ENCODE peak calls at places on chromosomes 13 and 19, in eight cellular contexts. H, Y, V, S, O, U, K and D are unnamed samples.

GRCh38 chr19:54154603-54155345 is 4.7 kb downstream of the LENG1 start:
- DNase-seq in H (no peak), U (no peak), O (no peak), S (no peak), V (no peak), K (no peak), Y (no peak), D (no peak)

GRCh38 chr19:34983786-34984185 is 16.3 kb upstream of the GRAMD1A start:
- DNase-seq in K (no peak), U (no peak), O (no peak), V (no peak), S (no peak), Y (no peak), H (no peak), D (no peak)

GRCh38 chr13:43377955-43378354 is 354.6 kb downstream of the DNAJC15 start:
- DNase-seq in V (no peak), S (no peak), K (no peak), H (no peak), Y (no peak), O (no peak), U (no peak), D (no peak)

GRCh38 chr19:344625-345319 is at the start of gene MIER2:
- DNase-seq in H (peak), Y (peak), K (peak), V (peak), S (peak), U (peak), O (peak), D (peak)

GRCh38 chr13:38697628-38698333 is 10.9 kb downstream of the FREM2 start:
- DNase-seq in U (no peak), S (no peak), K (no peak), V (no peak), Y (no peak), H (no peak), O (no peak), D (no peak)

GRCh38 chr19:46040952-46041500 is at the start of gene IGFL4:
- DNase-seq in K (no peak), U (no peak), V (no peak), Y (no peak), H (no peak), O (no peak), S (no peak), D (no peak)

GRCh38 chr19:57406516-57407123 is 4.3 kb upstream of the ZNF17 start:
- DNase-seq in S (peak), V (peak), H (peak), O (peak), Y (peak), U (peak), K (no peak), D (no peak)

GRCh38 chr13:85806553-85807175 is 7.4 kb upstream of the SLITRK6 start:
- DNase-seq in K (peak), U (peak), O (no peak), V (no peak), H (peak), Y (no peak), S (no peak), D (no peak)

GRCh38 chr13:110455941-110456340 is 105.6 kb downstream of the RAB20 start:
- DNase-seq in U (peak), S (peak), K (peak), H (peak), Y (peak), O (peak), V (peak), D (peak)

GRCh38 chr13:30027569-30028455 is 177.4 kb upstream of the UBL3 start:
- DNase-seq in V (no peak), Y (no peak), K (no peak), U (no peak), S (no peak), O (no peak), H (no peak), D (no peak)

GRCh38 chr13:79386125-79386822 is 19.8 kb downstream of the RBM26 start:
- DNase-seq in U (no peak), V (no peak), H (no peak), S (no peak), K (no peak), Y (no peak), O (no peak), D (no peak)

GRCh38 chr19:37691881-37692504 is 27.6 kb downstream of the ZNF607 start:
- DNase-seq in H (no peak), Y (peak), O (peak), K (peak), U (peak), S (peak), V (peak), D (peak)

GRCh38 chr13:73618275-73618865 is 515.8 kb downstream of the KLF12 start:
- DNase-seq in U (no peak), S (no peak), H (no peak), V (no peak), K (no peak), Y (no peak), O (no peak), D (no peak)

GRCh38 chr19:56141416-56141992 is 417 bp downstream of the ZNF444 start:
- DNase-seq in V (no peak), H (no peak), U (no peak), K (no peak), Y (no peak), S (no peak), O (no peak), D (no peak)

GRCh38 chr19:48152552-48152951 is 17.6 kb downstream of the LIG1 start:
- DNase-seq in S (peak), K (peak), O (peak), Y (peak), V (peak), H (peak), U (peak), D (peak)

GRCh38 chr13:39840201-39840600 is 184.7 kb downstream of the COG6 start:
- DNase-seq in V (no peak), U (no peak), Y (no peak), S (no peak), K (no peak), O (no peak), H (no peak), D (peak)

GRCh38 chr19:45809643-45810159 is 5.4 kb downstream of the RSPH6A start:
- DNase-seq in Y (no peak), O (no peak), S (no peak), U (peak), K (peak), V (no peak), H (no peak), D (no peak)

GRCh38 chr19:369876-370275 is 25.3 kb upstream of the MIER2 start:
- DNase-seq in O (no peak), H (no peak), V (no peak), S (no peak), Y (no peak), U (no peak), K (no peak), D (no peak)

GRCh38 chr13:71540098-71540497 is 326.9 kb downstream of the DACH1 start:
- DNase-seq in U (no peak), H (no peak), O (no peak), S (no peak), Y (no peak), K (no peak), V (no peak), D (no peak)

GRCh38 chr19:46213156-46213555 is 16.4 kb upstream of the IGFL1 start:
- DNase-seq in S (no peak), Y (no peak), O (no peak), U (no peak), H (no peak), K (no peak), V (no peak), D (no peak)